ENCODE peak calls at places on chromosomes 6 and 20, in six cellular contexts. K is stimulated activated CD8-positive, alpha-beta memory T cell treated with anti-CD3 and anti-CD28 coated beads, Interleukin-4, amount 100 ng/mL, for 24 hours; F is EL; O is SJSA1; E is activated naive CD4-positive, alpha-beta T cell treated with anti-CD3 and anti-CD28 coated beads, Interleukin-2, amount 10 ng/mL, durations not matched to agents 7 days and 5 days; T is AG10803. N is an unnamed sample.

GRCh38 chr6:8905647-8906231 is 470.4 kb upstream of the SLC35B3 start:
- DNase-seq in O (no peak), E (no peak), K (no peak), T (no peak), F (no peak), N (no peak)

GRCh38 chr20:33291830-33292355 is 8.9 kb downstream of the BPIFB1 start:
- DNase-seq in E (peak), F (peak), T (no peak), O (no peak), K (peak), N (no peak)

GRCh38 chr6:56537223-56537770 is 105.4 kb downstream of the DST start:
- DNase-seq in O (no peak), F (no peak), T (no peak), E (no peak), K (no peak), N (no peak)

GRCh38 chr6:74598473-74599393 is 607.1 kb downstream of the COL12A1 start:
- DNase-seq in T (peak), E (no peak), K (no peak), O (no peak), F (peak), N (no peak)

GRCh38 chr6:166764473-166765233 is 137.6 kb upstream of the RPS6KA2 start:
- DNase-seq in E (no peak), O (no peak), K (no peak), F (no peak), T (no peak), N (no peak)

GRCh38 chr6:87922947-87923330 is 124.7 kb upstream of the SPACA1 start:
- DNase-seq in T (no peak), F (no peak), E (no peak), O (no peak), K (no peak), N (no peak)

GRCh38 chr20:40540163-40540562 is 148.9 kb downstream of the MAFB start:
- DNase-seq in T (no peak), O (no peak), F (no peak), E (no peak), K (no peak), N (no peak)

GRCh38 chr6:138572885-138573284 is 73.6 kb upstream of the NHSL1 start:
- DNase-seq in K (no peak), O (no peak), T (no peak), F (no peak), E (no peak), N (no peak)

GRCh38 chr20:8223096-8223870 is 91.2 kb downstream of the PLCB1 start:
- DNase-seq in K (no peak), E (no peak), T (peak), F (peak), O (no peak), N (no peak)

GRCh38 chr20:57782631-57783041 is 72.8 kb upstream of the PMEPA1 start:
- DNase-seq in K (no peak), T (no peak), O (no peak), E (no peak), F (no peak), N (no peak)

GRCh38 chr6:162631546-162631945 is 96.0 kb downstream of the PRKN start:
- DNase-seq in F (no peak), K (no peak), T (no peak), E (no peak), O (no peak), N (no peak)

GRCh38 chr6:20056350-20056992 is 155.8 kb downstream of the MBOAT1 start:
- DNase-seq in O (no peak), E (no peak), F (peak), T (peak), K (no peak), N (peak)

GRCh38 chr6:83758533-83758932 is 49.6 kb upstream of the SNAP91 start:
- DNase-seq in F (peak), E (no peak), O (no peak), K (no peak), T (no peak), N (no peak)

GRCh38 chr6:150293019-150293418 is 75.8 kb upstream of the IYD start:
- DNase-seq in T (no peak), O (no peak), K (no peak), F (no peak), E (no peak), N (no peak)

GRCh38 chr20:18679020-18679419 is 91.2 kb downstream of the DTD1 start:
- DNase-seq in T (peak), K (no peak), E (no peak), O (no peak), F (no peak), N (no peak)